ENCODE peak calls at places on chromosomes 5 and 9, in five cellular contexts. Q is GM12891, I is adrenal gland, U is prostate gland, W is H1. H is an unnamed sample.

GRCh38 chr5:5364932-5365331 is 57.5 kb upstream of the ICE1 start:
- DNase-seq in Q (no peak), I (no peak), U (no peak), W (no peak), H (no peak)

GRCh38 chr5:1514027-1514818 is 9.5 kb downstream of the LPCAT1 start:
- DNase-seq in Q (no peak), I (peak), U (no peak), W (no peak), H (no peak)

GRCh38 chr9:77751341-77752091 is 103.4 kb upstream of the GNA14 start:
- DNase-seq in Q (no peak), I (no peak), U (peak), W (no peak), H (peak)

GRCh38 chr9:21674894-21675293 is 127.5 kb upstream of the MTAP start:
- DNase-seq in Q (no peak), I (no peak), U (no peak), W (no peak), H (no peak)

GRCh38 chr5:4027335-4027734 is 431.7 kb downstream of the IRX1 start:
- DNase-seq in Q (no peak), I (no peak), U (no peak), W (no peak), H (no peak)

GRCh38 chr9:131180454-131180853 is 55.1 kb downstream of the NUP214 start:
- DNase-seq in Q (no peak), I (no peak), U (no peak), W (no peak), H (no peak)

GRCh38 chr5:153276151-153276550 is 214.3 kb upstream of the GRIA1 start:
- DNase-seq in Q (peak), I (peak), U (no peak), W (peak), H (peak)

GRCh38 chr5:158560170-158560569 is 539.5 kb downstream of the EBF1 start:
- DNase-seq in Q (peak), I (no peak), U (no peak), W (no peak), H (no peak)

DNA sequence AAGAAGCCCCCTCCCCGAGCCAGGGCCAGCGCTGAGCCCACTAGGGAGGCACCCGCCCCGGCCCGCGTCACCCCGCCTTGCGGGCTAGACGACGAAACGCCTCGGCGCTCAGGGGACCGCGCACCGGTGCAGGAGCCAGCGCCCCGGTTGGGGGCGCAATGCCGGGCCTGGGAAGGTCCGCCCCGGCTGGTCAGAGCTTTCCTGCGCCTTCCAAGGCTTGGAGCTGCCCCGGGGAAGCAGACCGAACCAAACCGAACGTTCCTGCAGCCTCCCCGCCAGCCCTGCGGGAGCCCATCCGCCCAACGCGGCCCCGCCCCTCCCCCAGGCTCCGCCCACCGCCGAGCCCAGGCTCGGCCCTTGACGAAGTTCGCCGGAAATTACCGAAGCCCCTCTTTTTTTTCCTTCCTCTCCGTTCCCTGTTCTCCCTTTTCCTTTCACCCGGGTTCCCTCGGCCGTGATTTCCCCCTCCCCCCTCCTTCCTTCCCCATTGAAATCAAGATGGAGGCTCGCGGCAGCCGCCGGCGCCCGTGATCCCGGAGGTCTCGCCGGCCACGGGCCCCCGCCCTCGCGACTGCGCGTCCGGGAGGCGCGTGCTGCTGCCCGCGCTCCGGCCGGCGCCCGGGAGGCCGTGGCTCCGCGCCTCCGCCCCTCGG is at the start of gene TRIO:
- DNase-seq in Q (peak), I (peak), U (peak), W (peak), H (peak)
- TF ChIP-seq POLR2A in Q (no peak), I (peak), U (peak), W (peak), H (peak)

GRCh38 chr5:178216088-178216534 is 11.8 kb downstream of the HNRNPAB start:
- DNase-seq in Q (no peak), I (no peak), U (no peak), W (no peak), H (no peak)

GRCh38 chr5:178213748-178214151 is 9.4 kb downstream of the HNRNPAB start:
- DNase-seq in Q (no peak), I (no peak), U (no peak), W (no peak), H (no peak)

GRCh38 chr5:178215263-178216002 is 11.1 kb downstream of the HNRNPAB start:
- DNase-seq in Q (no peak), I (no peak), U (no peak), W (no peak), H (no peak)

GRCh38 chr5:178213003-178213449 is 8.7 kb downstream of the HNRNPAB start:
- DNase-seq in Q (no peak), I (no peak), U (no peak), W (no peak), H (no peak)

GRCh38 chr5:178214160-178214803 is 9.9 kb downstream of the HNRNPAB start:
- DNase-seq in Q (no peak), I (no peak), U (no peak), W (no peak), H (no peak)
- TF ChIP-seq POLR2A in Q (peak), I (no peak), U (no peak), W (peak), H (no peak)

DNA sequence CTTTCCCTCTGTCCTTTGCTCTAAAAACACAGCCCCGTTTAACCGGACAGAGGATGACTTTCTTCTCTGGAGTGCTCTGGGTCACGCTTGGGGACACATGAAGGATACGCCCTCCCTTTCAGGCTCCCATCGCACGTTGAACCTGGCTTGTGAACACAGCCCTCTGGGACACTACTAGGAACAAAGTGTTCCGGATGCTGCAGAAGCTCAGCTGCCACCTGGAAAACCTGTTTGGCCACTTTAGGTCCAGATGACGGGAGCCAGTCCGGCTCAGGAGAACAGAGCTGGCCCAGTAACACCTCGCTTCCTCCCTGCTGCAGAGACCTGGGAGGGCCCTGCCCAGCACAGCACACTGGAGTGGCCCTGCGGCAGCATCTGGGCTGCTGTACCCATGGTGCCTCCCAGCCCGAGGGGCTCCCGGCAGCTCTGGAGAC is 60.1 kb downstream of the GADD45G start:
- DNase-seq in Q (no peak), I (no peak), U (peak), W (no peak), H (no peak)
- TF ChIP-seq POLR2A in Q (no peak), I (no peak), U (no peak), W (no peak), H (no peak)

DNA sequence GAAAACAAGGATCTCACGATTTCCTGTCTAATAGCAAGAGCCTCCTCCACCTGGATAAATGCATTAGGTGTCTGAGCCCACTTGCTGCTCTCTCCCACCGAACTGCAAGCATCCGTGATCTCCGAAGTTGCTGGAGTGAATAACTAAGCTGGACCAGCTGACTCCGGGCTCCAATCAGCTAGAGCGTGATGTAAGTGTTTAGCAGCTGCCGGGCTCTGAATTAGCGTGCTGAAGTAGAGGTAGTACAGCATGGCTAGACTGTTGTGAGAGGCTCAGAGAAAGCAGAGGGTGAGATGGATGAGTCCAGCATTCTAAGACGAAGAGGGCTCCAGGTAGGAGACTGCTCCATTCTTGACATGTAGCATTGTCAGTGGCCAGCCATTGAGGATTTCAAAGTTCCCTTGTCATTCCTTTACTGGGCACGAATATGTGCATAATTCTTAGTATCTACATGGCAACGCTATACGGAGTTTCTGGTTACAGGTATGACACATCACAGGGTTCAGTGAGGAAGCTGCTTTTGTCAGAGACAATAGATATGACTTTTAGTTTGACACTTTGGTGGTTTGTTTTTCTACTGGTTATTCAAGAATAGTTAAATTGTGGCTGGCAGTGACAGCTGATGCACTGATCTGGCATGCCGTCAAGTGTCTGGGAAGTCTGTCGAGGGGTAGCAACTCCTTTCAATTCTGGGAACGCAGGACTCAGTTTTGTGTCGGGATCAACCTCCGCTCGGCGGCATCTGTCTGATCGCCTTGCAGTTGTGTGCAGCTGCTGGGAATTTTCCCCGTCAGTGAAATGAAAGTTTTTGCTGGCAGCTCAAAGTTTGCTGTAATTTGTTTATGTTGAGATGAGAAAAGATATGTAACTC is 232.6 kb downstream of the MAST4 start:
- DNase-seq in Q (no peak), I (peak), U (peak), W (no peak), H (no peak)
- TF ChIP-seq POLR2A in Q (no peak), I (no peak), U (peak), W (no peak), H (no peak)

DNA sequence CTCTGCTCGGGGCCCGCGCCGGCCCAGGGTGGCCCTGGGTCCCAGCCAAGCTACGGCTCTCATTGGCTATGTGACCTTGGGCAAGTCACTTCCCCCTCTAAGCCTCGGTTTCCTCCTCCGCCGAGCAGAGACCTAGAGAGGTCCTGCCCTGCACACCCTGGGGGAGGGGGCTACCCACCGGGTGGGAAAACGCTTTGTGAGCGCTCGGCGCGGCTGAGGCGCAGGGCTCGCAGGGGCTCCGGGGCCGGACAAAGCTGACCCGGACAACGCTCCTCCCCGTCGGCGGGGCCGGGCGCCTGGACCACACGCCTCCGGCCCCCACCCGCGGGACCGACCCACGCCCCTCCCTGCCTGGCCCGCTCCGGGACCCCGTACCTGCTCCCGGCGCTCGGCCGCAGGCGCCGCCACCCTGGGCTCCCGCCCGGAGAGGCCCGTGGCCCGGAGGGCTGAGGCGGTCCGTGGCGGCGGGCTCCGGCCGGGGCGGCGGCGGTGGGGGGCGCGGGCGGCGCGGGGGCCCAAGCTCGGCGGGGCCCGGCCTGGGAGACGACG is 85.7 kb upstream of the MELK start:
- DNase-seq in Q (peak), I (peak), U (peak), W (no peak), H (no peak)
- TF ChIP-seq POLR2A in Q (no peak), I (no peak), U (no peak), W (peak), H (no peak)

GRCh38 chr5:42950466-42951168 is 89.5 kb downstream of the ANXA2R start:
- DNase-seq in Q (peak), I (peak), U (peak), W (no peak), H (peak)
- TF ChIP-seq POLR2A in Q (no peak), I (peak), U (peak), W (no peak), H (peak)

GRCh38 chr5:140324834-140325195 is 21.6 kb downstream of the HBEGF start:
- DNase-seq in Q (no peak), I (no peak), U (no peak), W (no peak), H (no peak)

GRCh38 chr5:140324041-140324833 is 21.3 kb upstream of the PFDN1 start:
- DNase-seq in Q (no peak), I (no peak), U (no peak), W (no peak), H (no peak)

GRCh38 chr5:140325486-140325885 is 20.9 kb downstream of the HBEGF start:
- DNase-seq in Q (no peak), I (no peak), U (no peak), W (no peak), H (no peak)

GRCh38 chr5:140321796-140322195 is 18.9 kb upstream of the PFDN1 start:
- DNase-seq in Q (no peak), I (peak), U (no peak), W (no peak), H (no peak)

GRCh38 chr5:140322751-140323731 is 20.1 kb upstream of the PFDN1 start:
- DNase-seq in Q (no peak), I (peak), U (peak), W (no peak), H (peak)
- TF ChIP-seq POLR2A in Q (no peak), I (no peak), U (no peak), W (no peak), H (peak)

GRCh38 chr5:160470437-160471341 is 49.0 kb downstream of the PTTG1 start:
- DNase-seq in Q (no peak), I (peak), U (peak), W (no peak), H (no peak)
- TF ChIP-seq POLR2A in Q (peak), I (no peak), U (no peak), W (no peak), H (no peak)

H was measured in H54.